ENCODE peak calls at places on chromosomes 1 and 21, in four cellular contexts. X, G, M and F are unnamed samples.

GRCh38 chr1:84303154-84303830 is 1.8 kb downstream of the SAMD13 start:
- DNase-seq in M (no peak), G (no peak), X (no peak), F (no peak)

GRCh38 chr1:179298952-179299351 is 5.4 kb downstream of the SOAT1 start:
- DNase-seq in M (peak; percentile 65), X (no peak), G (no peak), F (no peak)

GRCh38 chr1:21594495-21594894 is 74.7 kb downstream of the RAP1GAP start:
- DNase-seq in M (no peak), X (no peak), G (no peak), F (no peak)

GRCh38 chr1:84810343-84810742 is 82.7 kb downstream of the LPAR3 start:
- DNase-seq in M (no peak), X (no peak), G (no peak), F (no peak)

GRCh38 chr1:172724746-172725613 is 66.1 kb downstream of the FASLG start:
- DNase-seq in X (no peak), M (no peak), G (no peak), F (no peak)

GRCh38 chr1:158355773-158356172 is 2.1 kb downstream of the CD1E start:
- DNase-seq in M (no peak), X (no peak), G (no peak), F (no peak)

GRCh38 chr1:207958376-207959139 is 47.6 kb upstream of the CD34 start:
- DNase-seq in G (peak; percentile 63), M (no peak), X (no peak), F (no peak)

GRCh38 chr1:98323906-98324358 is 337.6 kb upstream of the SNX7 start:
- DNase-seq in G (peak; percentile 73), M (no peak), X (no peak), F (no peak)

GRCh38 chr1:17816511-17816910 is 61.4 kb downstream of the ACTL8 start:
- DNase-seq in X (no peak), M (no peak), G (no peak), F (no peak)

GRCh38 chr1:62209931-62210595 is 15.4 kb downstream of the L1TD1 start:
- DNase-seq in G (no peak), X (no peak), M (no peak), F (no peak)

GRCh38 chr1:38812981-38813380 is 46.6 kb downstream of the RRAGC start:
- DNase-seq in X (no peak), M (no peak), G (no peak), F (no peak)

GRCh38 chr1:7175507-7175906 is 390.3 kb downstream of the CAMTA1 start:
- DNase-seq in M (no peak), X (no peak), G (no peak), F (no peak)

GRCh38 chr1:181222972-181223371 is 134.5 kb downstream of the IER5 start:
- DNase-seq in X (no peak), G (no peak), M (no peak), F (peak; percentile 21)

GRCh38 chr1:54153548-54154439 is 994 bp upstream of the CDCP2 start:
- DNase-seq in G (peak; percentile 84), M (no peak), X (no peak), F (peak; percentile 47)

GRCh38 chr21:42568377-42568776 is 54.7 kb downstream of the SLC37A1 start:
- DNase-seq in G (peak; percentile 21), X (no peak), M (peak; percentile 12), F (no peak)

GRCh38 chr1:234852659-234853058 is 242.7 kb upstream of the IRF2BP2 start:
- DNase-seq in M (no peak), X (no peak), G (no peak), F (no peak)
- H3K27ac ChIP-seq in M (no peak overlapping the region), X (no peak overlapping the region), G (no peak overlapping the region), F (no peak overlapping the region)

DNA sequence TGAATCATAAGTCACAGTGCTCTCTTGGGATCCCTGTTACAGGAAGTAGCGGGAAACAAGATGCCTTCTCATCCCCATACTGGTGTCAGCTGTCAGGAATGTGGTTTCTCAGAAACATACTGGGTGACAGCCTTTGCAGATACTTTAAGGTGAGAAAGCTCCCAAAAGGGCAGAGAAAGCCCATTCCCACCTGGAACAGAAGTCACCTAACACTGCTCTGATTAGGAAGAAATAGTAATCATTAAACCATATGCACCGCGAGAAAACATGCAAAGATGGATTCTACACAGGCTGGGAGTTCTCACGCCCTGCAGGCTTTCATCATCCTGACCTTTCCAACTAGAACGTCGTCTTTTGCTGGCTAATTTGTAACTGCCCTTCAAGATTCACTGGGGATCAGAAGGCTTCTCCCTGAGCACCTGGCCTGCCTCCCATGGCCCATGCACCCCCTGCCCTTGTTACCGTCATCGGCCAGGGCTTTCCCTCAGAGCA is 46.2 kb upstream of the SLC44A3 start:
- DNase-seq in X (no peak), G (no peak), M (no peak), F (no peak)
- H3K27ac ChIP-seq in X (peak overlapping the region; percentile 56), G (no peak overlapping the region), M (peak overlapping the region; percentile 7), F (no peak overlapping the region)

GRCh38 chr1:229283183-229283611 is 12.3 kb downstream of the RAB4A start:
- DNase-seq in M (no peak), X (no peak), G (no peak), F (no peak)

GRCh38 chr1:229284887-229285286 is 14.0 kb downstream of the RAB4A start:
- DNase-seq in M (no peak), X (no peak), G (no peak), F (no peak)

GRCh38 chr1:229287257-229287656 is 16.3 kb downstream of the RAB4A start:
- DNase-seq in G (no peak), X (no peak), M (no peak), F (no peak)

GRCh38 chr1:229286099-229286766 is 15.3 kb downstream of the RAB4A start:
- DNase-seq in X (no peak), G (no peak), M (no peak), F (no peak)

DNA sequence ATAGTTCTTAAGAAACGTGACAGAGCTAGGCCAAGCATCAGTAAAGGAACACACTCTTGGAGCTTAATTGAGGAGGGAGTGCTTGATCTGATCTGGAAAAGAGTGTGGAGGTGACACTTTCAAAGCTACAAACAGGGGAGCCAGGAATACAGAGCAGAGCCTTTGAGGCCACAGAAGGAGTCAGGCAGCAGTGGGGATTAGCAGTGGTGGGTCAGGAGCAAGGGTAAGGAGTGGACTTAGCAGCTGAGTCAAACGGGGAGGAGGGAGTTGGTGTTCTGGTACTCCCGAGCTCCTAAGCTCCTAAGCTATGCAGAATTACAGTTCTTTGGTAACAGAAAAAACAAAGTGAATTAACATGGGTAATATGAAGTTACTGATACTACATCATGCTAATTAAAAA is 14.5 kb downstream of the RAB4A start:
- DNase-seq in X (no peak), M (no peak), G (no peak), F (no peak)
- H3K27ac ChIP-seq in X (no peak overlapping the region), M (no peak overlapping the region), G (no peak overlapping the region), F (no peak overlapping the region)

DNA sequence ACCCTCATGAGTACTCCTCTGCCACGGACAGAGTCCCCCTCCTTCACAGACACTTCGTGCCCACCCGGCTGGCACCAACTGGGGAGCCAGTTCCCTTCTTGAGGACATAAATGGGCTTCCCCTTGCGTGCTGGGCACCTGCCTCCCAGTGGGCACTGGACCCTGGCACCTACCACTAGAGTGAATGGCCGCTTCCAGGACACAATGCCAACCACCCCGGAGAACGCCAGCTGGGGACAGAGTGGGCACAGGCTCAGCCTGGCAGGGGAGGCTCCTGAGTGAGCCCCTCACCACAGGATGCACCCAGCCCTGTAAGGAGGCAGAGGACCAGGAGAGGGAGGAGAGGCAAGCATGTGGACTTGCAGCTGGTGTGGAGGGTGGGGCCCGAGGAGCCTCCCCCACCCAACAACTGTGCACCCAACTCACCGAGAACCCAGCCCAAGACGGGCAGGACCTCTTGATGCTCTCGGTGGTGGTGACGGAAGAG is 1.0 kb downstream of the ENTREP3 start:
- DNase-seq in G (peak; percentile 57), M (no peak), X (no peak), F (no peak)
- H3K27ac ChIP-seq in G (peak overlapping the region; percentile 82), M (peak overlapping the region; percentile 96), X (peak overlapping the region; percentile 95), F (peak overlapping the region; percentile 93)